ENCODE peak calls at places on chromosomes 3 and 15, in six cellular contexts. U is stimulated activated CD4-positive, alpha-beta T cell treated with anti-CD3 and anti-CD28 coated beads, TNF-alpha, amount 100 ng/mL, for 4 hours; Y is HuH-7.5; P is stimulated activated CD8-positive, alpha-beta memory T cell treated with anti-CD3 and anti-CD28 coated beads, Interleukin-7, amount 100 ng/mL, for 1 hour; L is glomerular endothelial cell; H is H7. G is an unnamed sample.

GRCh38 chr15:81294501-81294850 is 29.5 kb downstream of the STARD5 start:
- DNase-seq in U (no peak), Y (no peak), P (no peak), L (no peak), H (peak), G (no peak)

GRCh38 chr3:9036327-9037112 is 73.2 kb upstream of the RAD18 start:
- DNase-seq in U (no peak), Y (no peak), P (no peak), L (no peak), H (no peak), G (no peak)

GRCh38 chr3:112128843-112129727 is 4.0 kb downstream of the GCSAM start:
- DNase-seq in U (peak), Y (no peak), P (no peak), L (no peak), H (no peak), G (no peak)

GRCh38 chr15:73010154-73011152 is 41.8 kb upstream of the NEO1 start:
- DNase-seq in U (no peak), Y (no peak), P (no peak), L (no peak), H (no peak), G (no peak)

GRCh38 chr15:63189955-63190691 is 717 bp downstream of the RAB8B start:
- DNase-seq in U (no peak), Y (no peak), P (no peak), L (no peak), H (peak), G (no peak)

GRCh38 chr15:77715051-77715450 is 82.3 kb upstream of the LINGO1 start:
- DNase-seq in U (no peak), Y (no peak), P (no peak), L (no peak), H (no peak), G (no peak)

GRCh38 chr15:37031198-37031597 is 69.2 kb downstream of the MEIS2 start:
- DNase-seq in U (no peak), Y (no peak), P (no peak), L (no peak), H (no peak), G (no peak)

GRCh38 chr3:119239421-119239820 is 1.3 kb downstream of the B4GALT4 start:
- DNase-seq in U (no peak), Y (no peak), P (no peak), L (no peak), H (no peak), G (no peak)

GRCh38 chr3:51343918-51344687 is 41.0 kb upstream of the MANF start:
- DNase-seq in U (no peak), Y (no peak), P (no peak), L (no peak), H (no peak), G (no peak)

GRCh38 chr3:194313642-194314430 is 37.3 kb downstream of the CPN2 start:
- DNase-seq in U (no peak), Y (no peak), P (no peak), L (no peak), H (peak), G (no peak)

GRCh38 chr3:61250784-61251173 is 473 bp downstream of the FHIT start:
- DNase-seq in U (no peak), Y (no peak), P (no peak), L (no peak), H (no peak), G (no peak)

GRCh38 chr15:82228750-82229149 is 33.8 kb downstream of the EFL1 start:
- DNase-seq in U (no peak), Y (no peak), P (no peak), L (no peak), H (no peak), G (no peak)

GRCh38 chr3:128492353-128493220 is at the start of gene GATA2:
- DNase-seq in U (no peak), Y (peak), P (no peak), L (no peak), H (peak), G (no peak)

GRCh38 chr3:103056953-103057450 is 622.2 kb downstream of the ZPLD1 start:
- DNase-seq in U (no peak), Y (no peak), P (no peak), L (no peak), H (no peak), G (no peak)

GRCh38 chr3:25453521-25454410 is 25.7 kb downstream of the RARB start:
- DNase-seq in U (no peak), Y (no peak), P (no peak), L (no peak), H (no peak), G (no peak)

GRCh38 chr3:63661242-63661641 is 8.8 kb downstream of the SNTN start:
- DNase-seq in U (no peak), Y (no peak), P (no peak), L (no peak), H (no peak), G (no peak)

GRCh38 chr3:22714758-22715157 is 488.4 kb upstream of the UBE2E2 start:
- DNase-seq in U (no peak), Y (no peak), P (no peak), L (no peak), H (no peak), G (no peak)

GRCh38 chr3:126677862-126678549 is 23.1 kb upstream of the TXNRD3 start:
- DNase-seq in U (no peak), Y (no peak), P (no peak), L (no peak), H (no peak), G (no peak)

GRCh38 chr3:27740854-27741253 is 18.7 kb upstream of the EOMES start:
- DNase-seq in U (no peak), Y (no peak), P (no peak), L (no peak), H (no peak), G (no peak)

GRCh38 chr3:115239717-115240116 is 92.6 kb upstream of the ZBTB20 start:
- DNase-seq in U (no peak), Y (no peak), P (no peak), L (peak), H (no peak), G (peak)

GRCh38 chr3:82137050-82137449 is 375.6 kb upstream of the GBE1 start:
- DNase-seq in U (no peak), Y (no peak), P (no peak), L (no peak), H (no peak), G (no peak)

GRCh38 chr3:15438988-15439387 is 11.6 kb downstream of the EAF1 start:
- DNase-seq in U (no peak), Y (no peak), P (no peak), L (no peak), H (no peak), G (no peak)

GRCh38 chr15:68442041-68442440 is 10.1 kb upstream of the ITGA11 start:
- DNase-seq in U (no peak), Y (no peak), P (no peak), L (no peak), H (no peak), G (no peak)

GRCh38 chr15:74885461-74885860 is 4.4 kb upstream of the MPI start:
- DNase-seq in U (no peak), Y (no peak), P (no peak), L (no peak), H (no peak), G (no peak)

GRCh38 chr3:9168230-9168629 is 81.2 kb downstream of the SRGAP3 start:
- DNase-seq in U (no peak), Y (no peak), P (no peak), L (no peak), H (peak), G (no peak)